ENCODE peak calls at places on chromosomes 12 and 14, in four cellular contexts. Q is BJ, K is nephron progenitor cell, R is Calu3. F is an unnamed sample.

GRCh38 chr12:26135010-26135420 is 10.2 kb upstream of the BHLHE41 start:
- DNase-seq in R (peak), Q (no peak), K (no peak), F (no peak)

GRCh38 chr12:68364893-68365725 is 32.9 kb upstream of the MDM1 start:
- DNase-seq in K (peak), Q (peak), R (peak), F (peak)

GRCh38 chr12:49797452-49797782 is 30.8 kb downstream of the NCKAP5L start:
- DNase-seq in R (no peak), K (no peak), Q (no peak), F (no peak)

GRCh38 chr14:23154876-23155587 is 28.4 kb downstream of the SLC7A8 start:
- DNase-seq in R (no peak), Q (no peak), K (no peak), F (peak)

GRCh38 chr12:29816869-29817730 is 33.4 kb upstream of the TMTC1 start:
- DNase-seq in Q (no peak), K (no peak), R (no peak), F (no peak)

GRCh38 chr12:130482448-130482847 is 144.8 kb downstream of the PIWIL1 start:
- DNase-seq in Q (no peak), K (no peak), R (no peak), F (no peak)

GRCh38 chr12:212799-213526 is 994 bp downstream of the SLC6A12 start:
- DNase-seq in K (no peak), R (no peak), Q (no peak), F (no peak)

GRCh38 chr12:50200507-50201273 is 33.5 kb upstream of the CERS5 start:
- DNase-seq in Q (peak), K (no peak), R (no peak), F (no peak)

GRCh38 chr12:105355752-105356151 is 25.3 kb downstream of the C12orf75 start:
- DNase-seq in Q (no peak), K (no peak), R (no peak), F (no peak)

GRCh38 chr12:75703131-75703530 is 191.7 kb upstream of the KRR1 start:
- DNase-seq in K (no peak), Q (no peak), R (no peak), F (no peak)

GRCh38 chr12:4272014-4272975 is 1.3 kb upstream of the CCND2 start:
- DNase-seq in K (peak), Q (no peak), R (no peak), F (peak)

GRCh38 chr12:132278421-132279183 is 50.8 kb downstream of the GALNT9 start:
- DNase-seq in Q (no peak), K (no peak), R (no peak), F (no peak)

GRCh38 chr12:113676117-113676516 is 204.4 kb upstream of the LHX5 start:
- DNase-seq in K (no peak), Q (no peak), R (no peak), F (no peak)

GRCh38 chr14:106518054-106518943 is 991.9 kb downstream of the TMEM121 start:
- DNase-seq in R (peak), K (no peak), Q (no peak), F (no peak)

GRCh38 chr12:101051151-101051550 is 158.9 kb downstream of the SLC5A8 start:
- DNase-seq in R (no peak), Q (peak), K (no peak), F (no peak)

GRCh38 chr12:6262211-6262610 is 48.3 kb upstream of the PLEKHG6 start:
- DNase-seq in R (no peak), K (no peak), Q (no peak), F (no peak)

GRCh38 chr14:86787782-86788181 is 1205.2 kb downstream of the GALC start:
- DNase-seq in K (no peak), Q (no peak), R (no peak), F (peak)

GRCh38 chr14:103073367-103073875 is 10.6 kb upstream of the LBHD2 start:
- DNase-seq in Q (no peak), K (no peak), R (peak), F (no peak)

GRCh38 chr14:22792158-22792557 is 23.1 kb downstream of the SLC7A7 start:
- DNase-seq in Q (no peak), R (no peak), K (no peak), F (no peak)

GRCh38 chr14:75989134-75989533 is 3.6 kb downstream of the IFT43 start:
- DNase-seq in Q (peak), R (no peak), K (no peak), F (no peak)

GRCh38 chr12:99495797-99496196 is 151.8 kb upstream of the GARIN6 start:
- DNase-seq in R (no peak), K (no peak), Q (no peak), F (no peak)

GRCh38 chr14:104678346-104678745 is 11.1 kb upstream of the INF2 start:
- DNase-seq in R (peak), K (peak), Q (no peak), F (peak)

GRCh38 chr12:130247634-130248237 is 85.5 kb downstream of the FZD10 start:
- DNase-seq in K (no peak), Q (no peak), R (no peak), F (no peak)

GRCh38 chr12:51246254-51246853 is 7.7 kb downstream of the DAZAP2 start:
- DNase-seq in K (no peak), Q (no peak), R (no peak), F (no peak)

GRCh38 chr12:28652239-28652638 is 462.0 kb downstream of the CCDC91 start:
- DNase-seq in R (no peak), Q (no peak), K (no peak), F (no peak)

GRCh38 chr14:81199084-81199483 is 21.7 kb downstream of the GTF2A1 start:
- DNase-seq in K (no peak), Q (no peak), R (no peak), F (no peak)

GRCh38 chr12:119673634-119674033 is 5.7 kb downstream of the PRKAB1 start:
- DNase-seq in R (no peak), K (no peak), Q (no peak), F (no peak)

GRCh38 chr12:9701380-9702154 is 31.3 kb downstream of the CLECL1 start:
- DNase-seq in R (no peak), Q (no peak), K (no peak), F (no peak)

GRCh38 chr12:90153827-90154226 is 445.2 kb upstream of the ATP2B1 start:
- DNase-seq in R (no peak), Q (no peak), K (no peak), F (no peak)

GRCh38 chr12:110102255-110102654 is 21.9 kb upstream of the IFT81 start:
- DNase-seq in Q (no peak), R (peak), K (peak), F (peak)

GRCh38 chr14:103863245-103863644 is 15.9 kb upstream of the PPP1R13B start:
- DNase-seq in Q (no peak), R (no peak), K (no peak), F (no peak)

GRCh38 chr12:110223777-110224378 is 57.2 kb upstream of the ATP2A2 start:
- DNase-seq in Q (no peak), K (no peak), R (no peak), F (no peak)

GRCh38 chr12:32517966-32518365 is 118.6 kb downstream of the FGD4 start:
- DNase-seq in R (no peak), K (no peak), Q (no peak), F (no peak)

GRCh38 chr12:106342397-106343212 is 14.9 kb upstream of the POLR3B start:
- DNase-seq in Q (peak), R (peak), K (no peak), F (no peak)

GRCh38 chr12:3523058-3523457 is 32.1 kb downstream of the PRMT8 start:
- DNase-seq in K (no peak), R (no peak), Q (no peak), F (no peak)

GRCh38 chr12:14261861-14262260 is 103.6 kb upstream of the ATF7IP start:
- DNase-seq in K (no peak), R (no peak), Q (no peak), F (no peak)

GRCh38 chr12:14264316-14264715 is 101.2 kb upstream of the ATF7IP start:
- DNase-seq in Q (no peak), R (no peak), K (no peak), F (no peak)

GRCh38 chr12:14263742-14264141 is 101.7 kb upstream of the ATF7IP start:
- DNase-seq in K (no peak), R (no peak), Q (no peak), F (no peak)

GRCh38 chr12:14262771-14263511 is 102.5 kb upstream of the ATF7IP start:
- DNase-seq in R (no peak), K (no peak), Q (no peak), F (no peak)

DNA sequence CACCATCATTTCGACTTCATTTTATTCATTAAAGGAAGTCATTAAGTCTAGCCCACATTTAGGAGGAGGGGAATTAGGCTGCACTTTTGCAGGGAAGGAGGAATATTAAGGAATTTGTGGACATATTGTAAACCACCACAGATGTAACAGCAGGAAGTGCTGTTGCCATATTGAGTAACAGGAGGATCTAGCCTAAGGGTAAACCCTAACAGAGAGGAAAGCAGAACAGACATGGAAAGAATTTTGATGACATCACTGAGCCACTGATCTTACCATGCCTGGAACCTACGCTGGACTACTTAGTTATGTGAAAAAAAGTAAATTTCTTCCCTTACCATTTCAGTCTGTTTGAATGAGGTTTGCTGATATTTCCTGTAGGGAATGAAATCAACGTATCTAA is 100.7 kb upstream of the ATF7IP start:
- DNase-seq in R (no peak), Q (no peak), K (no peak), F (no peak)
- TF ChIP-seq CTCF in R (no peak), Q (no peak), K (no peak), F (no peak)

GRCh38 chr14:54572316-54572715 is 5.4 kb downstream of the SAMD4A start:
- DNase-seq in K (no peak), Q (no peak), R (peak), F (no peak)
- TF ChIP-seq CTCF in K (peak), Q (peak), R (no peak), F (peak)

DNA sequence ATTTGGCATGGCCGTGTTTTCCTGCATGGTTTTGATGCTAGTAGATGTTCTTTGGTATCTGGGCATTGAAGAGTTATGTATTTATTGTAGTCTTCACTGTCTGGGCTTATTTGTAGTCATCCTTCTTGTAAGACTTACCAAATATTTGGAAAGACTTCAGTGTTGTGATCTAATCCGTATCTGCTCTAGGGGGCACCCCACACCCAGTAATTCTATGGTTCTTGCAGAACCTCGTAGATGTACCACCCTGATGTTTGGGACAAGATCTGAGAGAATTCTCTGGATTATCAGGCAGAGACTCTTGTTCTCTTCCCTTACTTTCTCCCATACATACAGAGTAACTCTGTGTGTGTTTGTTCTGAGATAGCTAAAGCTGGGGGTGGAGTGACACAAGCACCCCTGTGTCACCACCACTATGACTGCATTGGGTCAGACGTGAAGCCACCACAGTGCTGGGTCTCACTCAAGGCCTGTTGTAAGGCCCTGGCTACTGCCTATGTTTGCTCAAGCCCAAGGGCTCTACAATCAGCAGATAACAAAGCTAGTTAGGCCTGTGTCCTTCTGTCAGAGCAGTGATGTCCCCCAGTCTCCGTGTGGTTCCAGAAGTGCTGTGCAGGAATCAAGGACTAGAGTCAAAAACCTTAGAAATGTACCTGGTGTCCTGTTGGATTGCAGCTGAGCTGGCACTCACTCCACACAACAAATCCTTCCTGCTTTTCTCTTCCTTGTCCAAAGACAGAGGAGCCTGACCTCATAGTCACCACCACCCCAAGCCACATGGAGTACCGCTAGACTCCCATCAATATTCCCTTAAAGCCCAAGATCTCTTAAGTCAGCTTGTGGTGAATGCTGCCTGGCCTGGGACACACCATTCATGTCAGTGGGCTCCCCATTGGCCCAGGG is 9.5 kb downstream of the RDH16 start:
- DNase-seq in R (peak), Q (no peak), K (no peak), F (no peak)
- TF ChIP-seq CTCF in R (no peak), Q (no peak), K (no peak), F (no peak)

GRCh38 chr12:69897744-69898143 is 72.7 kb downstream of the MYRFL start:
- DNase-seq in Q (peak), K (no peak), R (peak), F (no peak)

GRCh38 chr12:69900720-69901131 is 75.7 kb downstream of the MYRFL start:
- DNase-seq in R (peak), K (peak), Q (no peak), F (peak)

GRCh38 chr12:69898236-69898635 is 73.2 kb downstream of the MYRFL start:
- DNase-seq in K (no peak), R (no peak), Q (peak), F (no peak)

GRCh38 chr12:69894800-69895199 is 69.8 kb downstream of the MYRFL start:
- DNase-seq in K (no peak), R (no peak), Q (no peak), F (no peak)

DNA sequence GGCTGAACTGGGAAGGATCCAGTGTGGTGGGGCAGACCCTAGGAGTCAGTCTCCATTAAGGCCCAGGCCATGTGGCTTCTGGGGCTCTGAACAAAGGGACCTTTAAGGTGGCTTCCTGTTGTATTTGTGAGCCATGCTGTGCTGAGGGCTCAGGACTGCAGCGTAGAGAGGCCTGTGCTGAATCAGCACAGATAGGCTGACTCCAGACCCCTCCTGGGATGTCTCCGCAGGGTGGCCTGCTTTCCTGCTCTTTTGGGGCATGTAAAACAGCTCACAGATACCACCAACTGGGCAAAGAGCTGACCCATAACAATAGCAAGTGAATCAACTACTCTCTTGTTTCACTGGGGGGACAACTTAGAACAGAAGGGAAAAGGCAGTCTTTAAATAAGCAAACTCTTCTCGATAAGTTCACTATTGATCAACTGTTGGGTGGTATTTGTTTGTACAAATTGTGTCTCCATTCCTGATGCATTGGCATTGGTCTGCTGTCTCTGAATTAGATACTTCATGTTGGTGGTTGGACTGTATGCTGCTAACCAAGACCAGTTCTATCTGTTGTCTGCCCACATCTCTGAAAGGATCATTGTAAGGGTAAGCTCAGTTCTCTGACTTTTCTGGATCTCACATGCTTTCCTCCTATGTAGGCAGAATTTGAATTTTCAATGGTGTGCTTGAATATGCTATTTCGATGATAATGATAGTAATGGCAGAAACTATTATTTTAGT is 71.8 kb downstream of the MYRFL start:
- DNase-seq in R (no peak), K (no peak), Q (no peak), F (no peak)
- TF ChIP-seq CTCF in R (no peak), K (no peak), Q (no peak), F (no peak)

DNA sequence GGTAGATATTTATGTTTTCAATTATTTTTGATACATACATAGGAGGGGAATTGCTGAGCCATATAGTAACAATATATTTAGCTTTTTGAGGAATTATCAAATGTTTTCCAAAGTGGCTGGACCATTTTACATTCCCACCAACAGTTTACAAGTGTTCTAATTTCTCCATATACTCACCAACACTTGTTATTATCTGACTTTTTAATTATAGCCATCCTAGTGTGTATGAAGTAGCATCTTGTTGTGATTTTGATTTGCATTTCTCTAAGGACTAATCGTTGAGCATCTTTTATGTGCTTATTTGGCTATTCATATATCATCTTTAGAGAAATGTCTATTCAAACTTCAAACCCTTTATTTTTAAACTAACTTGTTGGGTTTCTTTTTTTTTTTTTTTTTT is 17.2 kb upstream of the HECTD1 start:
- DNase-seq in Q (no peak), R (no peak), K (no peak), F (no peak)
- TF ChIP-seq CTCF in Q (no peak), R (no peak), K (no peak), F (no peak)

GRCh38 chr12:69548687-69549086 is 36.6 kb upstream of the CCT2 start:
- DNase-seq in Q (no peak), K (no peak), R (no peak), F (no peak)

GRCh38 chr12:69544087-69544486 is 41.2 kb upstream of the CCT2 start:
- DNase-seq in K (no peak), Q (no peak), R (no peak), F (no peak)

GRCh38 chr12:69540606-69541386 is 44.5 kb upstream of the CCT2 start:
- DNase-seq in Q (peak), R (no peak), K (no peak), F (no peak)

GRCh38 chr12:69546693-69547438 is 38.4 kb upstream of the CCT2 start:
- DNase-seq in K (no peak), R (no peak), Q (no peak), F (no peak)

DNA sequence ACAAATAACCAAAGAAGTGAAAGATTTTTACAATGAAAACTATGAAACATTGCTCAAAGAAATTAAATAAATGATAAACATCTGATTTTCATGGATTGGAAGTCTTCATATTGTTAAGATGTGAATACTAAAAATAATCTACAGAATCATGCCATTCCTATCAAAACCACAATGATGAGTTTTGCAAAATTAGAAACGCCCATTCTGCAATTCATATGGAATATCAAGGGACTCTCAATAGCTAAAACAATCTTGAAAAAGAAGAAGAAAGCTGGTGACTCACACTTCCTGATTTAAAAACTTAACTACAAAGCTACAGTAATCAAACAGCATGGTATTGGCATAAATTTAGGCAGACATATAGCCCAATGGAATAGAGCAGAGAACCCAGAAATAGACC is 40.2 kb upstream of the CCT2 start:
- DNase-seq in K (no peak), Q (no peak), R (no peak), F (no peak)
- TF ChIP-seq CTCF in K (no peak), Q (no peak), R (no peak), F (no peak)

GRCh38 chr12:53224268-53224896 is 7.6 kb downstream of the RARG start:
- DNase-seq in K (no peak), Q (no peak), R (peak), F (no peak)
- TF ChIP-seq CTCF in K (peak), Q (peak), R (no peak), F (peak)

GRCh38 chr12:124142395-124143005 is 152.4 kb upstream of the RFLNA start:
- DNase-seq in K (no peak), R (no peak), Q (no peak), F (no peak)
- TF ChIP-seq CTCF in K (no peak), R (no peak), Q (no peak), F (no peak)

DNA sequence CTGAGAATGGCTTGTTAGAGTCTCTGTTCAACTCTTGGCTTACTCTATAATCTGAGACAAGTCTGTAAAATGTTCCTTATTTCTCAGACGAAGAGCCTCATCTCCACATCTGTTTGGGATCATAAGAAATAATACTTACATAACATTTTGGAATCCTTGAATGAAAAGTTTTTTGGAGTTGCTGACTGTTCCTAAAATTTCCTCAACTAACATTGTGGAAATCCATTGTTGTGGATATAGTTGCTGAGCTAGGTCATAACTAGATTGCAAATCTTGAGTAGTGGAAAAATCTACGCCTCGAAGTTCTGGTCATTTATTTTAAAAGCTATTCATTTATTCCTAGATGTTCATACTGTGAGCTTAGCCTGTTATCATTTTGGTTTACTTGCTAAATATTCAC is 402.9 kb downstream of the ZFP36L1 start:
- DNase-seq in K (no peak), Q (no peak), R (no peak), F (no peak)
- TF ChIP-seq CTCF in K (no peak), Q (no peak), R (no peak), F (no peak)